ENCODE peak calls at places on chromosomes 7 and 10, in ten cellular contexts. Z is prostate gland; U is caudate nucleus; A is NCI-H774; Y is aorta; C is T-helper 9 cell; I is renal cortical epithelial cell; Q is OCI-LY7; L is effector CD8-positive, alpha-beta T cell; F is RWPE1. N is an unnamed sample.

GRCh38 chr7:94336009-94336408 is 58.7 kb upstream of the COL1A2 start:
- DNase-seq in Z (no peak), I (no peak), C (no peak), Y (no peak), L (no peak), Q (no peak), A (no peak), F (no peak), U (no peak), N (no peak)

GRCh38 chr10:77247076-77247561 is 390.5 kb downstream of the KCNMA1 start:
- DNase-seq in Q (no peak), A (no peak), Z (no peak), U (peak; percentile 28), Y (no peak), C (no peak), F (no peak), I (no peak), L (no peak), N (no peak)

GRCh38 chr10:114499630-114500190 is 95.4 kb upstream of the AFAP1L2 start:
- DNase-seq in Z (peak; percentile 77), Y (no peak), L (no peak), Q (peak; percentile 75), A (peak; percentile 10), F (peak; percentile 93), I (no peak), U (peak; percentile 55), C (peak; percentile 9), N (no peak)

GRCh38 chr10:5945561-5946418 is 31.6 kb downstream of the IL15RA start:
- DNase-seq in F (peak; percentile 77), L (no peak), U (no peak), Z (peak; percentile 20), Q (no peak), C (no peak), Y (peak; percentile 85), I (peak; percentile 57), A (no peak), N (peak; percentile 52)

GRCh38 chr7:20778063-20778721 is 8.5 kb downstream of the SP8 start:
- DNase-seq in Y (peak; percentile 48), I (no peak), F (no peak), C (no peak), U (no peak), L (no peak), Q (no peak), A (peak; percentile 58), Z (peak; percentile 63), N (peak; percentile 92)

GRCh38 chr7:90816511-90817142 is 220.5 kb downstream of the CDK14 start:
- DNase-seq in A (no peak), U (peak; percentile 1), Y (no peak), I (peak; percentile 97), F (peak; percentile 68), L (no peak), Z (peak; percentile 7), C (no peak), Q (no peak), N (no peak)

GRCh38 chr7:140062118-140062527 is 628 bp downstream of the PARP12 start:
- DNase-seq in A (no peak), I (no peak), L (peak; percentile 32), Q (no peak), F (no peak), Z (no peak), Y (peak; percentile 60), U (no peak), C (peak; percentile 56), N (no peak)

GRCh38 chr10:71575446-71575845 is 144.1 kb downstream of the C10orf105 start:
- DNase-seq in Q (no peak), F (no peak), U (peak; percentile 25), I (no peak), Y (no peak), A (no peak), Z (peak; percentile 23), L (no peak), C (no peak), N (no peak)

GRCh38 chr10:66466622-66467021 is 459.2 kb upstream of the LRRTM3 start:
- DNase-seq in I (no peak), Z (no peak), U (no peak), Q (no peak), L (no peak), A (no peak), F (no peak), C (no peak), Y (no peak), N (no peak)

N was measured in endothelial cell.